ENCODE peak calls at places on chromosomes 11 and 22, in four cellular contexts. One of them, this sample, is unnamed.

GRCh38 chr22:38614331-38615122 is 41.7 kb downstream of the FAM227A start:
- DNase-seq in K562: no peak
- DNase-seq in GM12878: no peak
- DNase-seq in HepG2: peak; percentile 32
- DNase-seq in this sample: no peak

GRCh38 chr11:41446566-41446965 is 12.9 kb downstream of the LRRC4C start:
- DNase-seq in K562: no peak
- DNase-seq in HepG2: no peak
- DNase-seq in GM12878: no peak
- DNase-seq in this sample: no peak

GRCh38 chr22:50732681-50733080 is 5.3 kb upstream of the ACR start:
- DNase-seq in GM12878: no peak
- DNase-seq in HepG2: no peak
- DNase-seq in K562: no peak
- DNase-seq in this sample: no peak

GRCh38 chr22:45763236-45763624 is 91.6 kb downstream of the ATXN10 start:
- DNase-seq in K562: no peak
- DNase-seq in GM12878: no peak
- DNase-seq in HepG2: no peak
- DNase-seq in this sample: no peak

GRCh38 chr11:80727315-80727714 is 1286.5 kb upstream of the TENM4 start:
- DNase-seq in K562: no peak
- DNase-seq in HepG2: peak; percentile 2
- DNase-seq in GM12878: peak; percentile 5
- DNase-seq in this sample: peak; percentile 43

GRCh38 chr11:104705475-104706195 is 192.6 kb downstream of the CASP12 start:
- DNase-seq in HepG2: no peak
- DNase-seq in GM12878: peak; percentile 59
- DNase-seq in K562: no peak
- DNase-seq in this sample: no peak

GRCh38 chr11:107721207-107721606 is 9.4 kb upstream of the SLN start:
- DNase-seq in HepG2: no peak
- DNase-seq in K562: no peak
- DNase-seq in GM12878: no peak
- DNase-seq in this sample: no peak

GRCh38 chr11:4027746-4028145 is 66.9 kb upstream of the RRM1 start:
- DNase-seq in HepG2: no peak
- DNase-seq in K562: no peak
- DNase-seq in GM12878: no peak
- DNase-seq in this sample: no peak

GRCh38 chr11:108498816-108499408 is 728 bp upstream of the POGLUT3 start:
- DNase-seq in K562: no peak
- DNase-seq in HepG2: no peak
- DNase-seq in GM12878: no peak
- DNase-seq in this sample: peak; percentile 25

GRCh38 chr11:10591741-10592140 is 23.3 kb upstream of the LYVE1 start:
- DNase-seq in HepG2: no peak
- DNase-seq in GM12878: no peak
- DNase-seq in K562: no peak
- DNase-seq in this sample: no peak

GRCh38 chr11:76453248-76453647 is 8.4 kb downstream of the EMSY start:
- DNase-seq in HepG2: no peak
- DNase-seq in GM12878: no peak
- DNase-seq in K562: no peak
- DNase-seq in this sample: no peak

GRCh38 chr11:28628412-28628811 is 520.2 kb downstream of the METTL15 start:
- DNase-seq in GM12878: no peak
- DNase-seq in K562: no peak
- DNase-seq in HepG2: no peak
- DNase-seq in this sample: peak; percentile 12

GRCh38 chr11:68017858-68018729 is 8.0 kb downstream of the ALDH3B1 start:
- DNase-seq in GM12878: no peak
- DNase-seq in K562: no peak
- DNase-seq in HepG2: no peak
- DNase-seq in this sample: no peak

GRCh38 chr11:65646921-65647701 is 9.2 kb downstream of the SIPA1 start:
- DNase-seq in K562: no peak
- DNase-seq in HepG2: no peak
- DNase-seq in GM12878: no peak
- DNase-seq in this sample: peak; percentile 77

GRCh38 chr11:103601230-103601846 is 435.1 kb upstream of the DDI1 start:
- DNase-seq in HepG2: peak; percentile 35
- DNase-seq in GM12878: no peak
- DNase-seq in K562: peak; percentile 25
- DNase-seq in this sample: peak; percentile 48

GRCh38 chr22:19822301-19823117 is 32.2 kb downstream of the GNB1L start:
- DNase-seq in HepG2: no peak
- DNase-seq in K562: no peak
- DNase-seq in GM12878: no peak
- DNase-seq in this sample: no peak

GRCh38 chr11:92298238-92298565 is 73.6 kb downstream of the FAT3 start:
- DNase-seq in GM12878: no peak
- DNase-seq in HepG2: no peak
- DNase-seq in K562: no peak
- DNase-seq in this sample: no peak

GRCh38 chr11:131809203-131809948 is 439.0 kb downstream of the NTM start:
- DNase-seq in HepG2: no peak
- DNase-seq in K562: no peak
- DNase-seq in GM12878: no peak
- DNase-seq in this sample: no peak

GRCh38 chr11:11978792-11979486 is 29.5 kb downstream of the DKK3 start:
- DNase-seq in HepG2: no peak
- DNase-seq in K562: peak; percentile 13
- DNase-seq in GM12878: no peak
- DNase-seq in this sample: no peak

GRCh38 chr22:39089928-39090327 is 7.1 kb upstream of the APOBEC3H start:
- DNase-seq in HepG2: no peak
- DNase-seq in K562: no peak
- DNase-seq in GM12878: no peak
- DNase-seq in this sample: no peak

GRCh38 chr22:22410121-22410520 is 98.4 kb downstream of the ZNF280B start:
- DNase-seq in K562: no peak
- DNase-seq in GM12878: no peak
- DNase-seq in HepG2: no peak
- DNase-seq in this sample: no peak

GRCh38 chr11:134741453-134742227 is 329.6 kb upstream of the B3GAT1 start:
- DNase-seq in K562: no peak
- DNase-seq in GM12878: no peak
- DNase-seq in HepG2: peak; percentile 15
- DNase-seq in this sample: no peak

GRCh38 chr11:71334191-71334590 is 81.8 kb upstream of the SHANK2 start:
- DNase-seq in GM12878: no peak
- DNase-seq in HepG2: no peak
- DNase-seq in K562: no peak
- DNase-seq in this sample: no peak

GRCh38 chr11:117706322-117706814 is 90.6 kb downstream of the DSCAML1 start:
- DNase-seq in K562: no peak
- DNase-seq in GM12878: no peak
- DNase-seq in HepG2: no peak
- DNase-seq in this sample: no peak

GRCh38 chr11:17544181-17544622 is at the start of gene USH1C:
- DNase-seq in HepG2: no peak
- DNase-seq in K562: peak; percentile 63
- DNase-seq in GM12878: no peak
- DNase-seq in this sample: peak; percentile 79

GRCh38 chr11:2672553-2673249 is 27.1 kb downstream of the KCNQ1OT1 start:
- DNase-seq in K562: no peak
- DNase-seq in HepG2: no peak
- DNase-seq in GM12878: no peak
- DNase-seq in this sample: no peak

GRCh38 chr22:39643311-39644083 is 72.9 kb downstream of the CACNA1I start:
- DNase-seq in GM12878: no peak
- DNase-seq in HepG2: no peak
- DNase-seq in K562: no peak
- DNase-seq in this sample: no peak

GRCh38 chr22:23079814-23080521 is 9.6 kb downstream of the GNAZ start:
- DNase-seq in HepG2: peak; percentile 29
- DNase-seq in GM12878: no peak
- DNase-seq in K562: no peak
- DNase-seq in this sample: no peak

GRCh38 chr11:110479445-110480101 is 49.8 kb downstream of the FDX1 start:
- DNase-seq in GM12878: no peak
- DNase-seq in HepG2: no peak
- DNase-seq in K562: peak; percentile 35
- DNase-seq in this sample: no peak

GRCh38 chr11:62273789-62274275 is 3.9 kb downstream of the SCGB2A2 start:
- DNase-seq in GM12878: no peak
- DNase-seq in HepG2: peak; percentile 60
- DNase-seq in K562: no peak
- DNase-seq in this sample: no peak

GRCh38 chr22:41862160-41862529 is 29.2 kb downstream of the SREBF2 start:
- DNase-seq in K562: peak; percentile 20
- DNase-seq in HepG2: peak; percentile 39
- DNase-seq in GM12878: peak; percentile 83
- DNase-seq in this sample: no peak

GRCh38 chr11:64742087-64742939 is 1.6 kb downstream of the RASGRP2 start:
- DNase-seq in HepG2: no peak
- DNase-seq in K562: peak; percentile 72
- DNase-seq in GM12878: no peak
- DNase-seq in this sample: peak; percentile 54

GRCh38 chr11:528166-528814 is 7.1 kb downstream of the HRAS start:
- DNase-seq in HepG2: no peak
- DNase-seq in K562: no peak
- DNase-seq in GM12878: no peak
- DNase-seq in this sample: no peak

GRCh38 chr22:36577019-36577418 is 48.1 kb upstream of the EIF3D start:
- DNase-seq in GM12878: no peak
- DNase-seq in K562: no peak
- DNase-seq in HepG2: peak; percentile 3
- DNase-seq in this sample: no peak

GRCh38 chr22:17121235-17122195 is at the start of gene TMEM121B:
- DNase-seq in K562: peak; percentile 41
- DNase-seq in HepG2: no peak
- DNase-seq in GM12878: no peak
- DNase-seq in this sample: peak; percentile 94

GRCh38 chr11:96101146-96101545 is 177.2 kb upstream of the MTMR2 start:
- DNase-seq in K562: no peak
- DNase-seq in HepG2: no peak
- DNase-seq in GM12878: no peak
- DNase-seq in this sample: no peak

GRCh38 chr11:96105197-96105895 is 181.4 kb upstream of the MTMR2 start:
- DNase-seq in K562: no peak
- DNase-seq in GM12878: no peak
- DNase-seq in HepG2: peak; percentile 59
- DNase-seq in this sample: no peak

GRCh38 chr11:96103721-96104120 is 179.8 kb upstream of the MTMR2 start:
- DNase-seq in K562: no peak
- DNase-seq in HepG2: no peak
- DNase-seq in GM12878: no peak
- DNase-seq in this sample: no peak

GRCh38 chr11:96102664-96103068 is 178.8 kb upstream of the MTMR2 start:
- DNase-seq in HepG2: no peak
- DNase-seq in GM12878: no peak
- DNase-seq in K562: no peak
- DNase-seq in this sample: no peak

GRCh38 chr11:96103102-96103501 is 179.2 kb upstream of the MTMR2 start:
- DNase-seq in HepG2: no peak
- DNase-seq in K562: peak; percentile 77
- DNase-seq in GM12878: no peak
- DNase-seq in this sample: no peak
- TF ChIP-seq ATF2 in HepG2: no peak
- TF ChIP-seq ATF2 in K562: no peak
- TF ChIP-seq ATF2 in GM12878: no peak
- TF ChIP-seq ATF2 in this sample: no peak

DNA sequence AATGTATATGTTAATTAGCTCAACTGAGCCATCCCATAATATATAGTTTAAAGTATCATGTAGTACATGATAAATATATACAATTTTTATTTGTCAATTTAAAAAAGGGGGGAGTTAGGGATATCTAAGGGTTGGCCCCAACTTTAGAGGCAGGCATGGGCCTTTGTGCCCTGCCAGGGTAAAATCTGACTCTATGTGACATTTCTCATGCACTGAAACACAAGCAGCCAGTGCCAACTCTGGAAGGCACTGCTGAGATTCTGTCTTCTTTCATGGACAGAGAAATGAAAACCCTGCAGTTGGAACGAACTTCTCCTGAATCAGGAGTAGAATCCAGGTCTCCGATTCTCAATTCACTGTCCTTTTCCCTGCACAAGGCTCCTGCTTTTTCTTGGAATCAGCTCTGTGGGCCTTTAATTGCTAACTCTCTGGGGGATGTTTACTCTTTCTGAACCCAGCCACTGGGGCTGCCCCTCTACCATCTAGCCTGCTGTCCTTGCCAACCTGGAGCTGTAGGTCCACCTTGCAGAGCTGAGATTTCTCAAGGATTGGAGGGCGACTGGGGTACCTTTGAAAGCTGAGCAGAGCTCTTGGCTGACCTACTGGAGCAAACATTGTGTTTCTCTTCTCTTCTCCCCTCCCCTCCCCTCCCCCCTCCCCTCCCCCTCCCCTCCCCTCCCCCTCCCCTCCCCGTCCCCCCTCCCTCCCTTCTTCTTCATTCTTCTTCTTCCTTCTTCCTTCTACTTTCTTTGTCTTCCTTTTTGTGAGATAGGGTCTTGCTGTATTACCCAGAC is 26.7 kb downstream of the SLC5A1 start:
- DNase-seq in K562: no peak
- DNase-seq in HepG2: no peak
- DNase-seq in GM12878: no peak
- DNase-seq in this sample: no peak
- TF ChIP-seq CBFB in K562: no peak
- TF ChIP-seq CBFB in HepG2: no peak
- TF ChIP-seq CBFB in GM12878: no peak
- TF ChIP-seq CBFB in this sample: no peak

GRCh38 chr22:29907753-29908515 is 25.0 kb downstream of the MTMR3 start:
- DNase-seq in GM12878: no peak
- DNase-seq in HepG2: peak; percentile 75
- DNase-seq in K562: peak; percentile 93
- DNase-seq in this sample: no peak
- TF ChIP-seq ATF2 in GM12878: no peak
- TF ChIP-seq ATF2 in HepG2: no peak
- TF ChIP-seq ATF2 in K562: no peak
- TF ChIP-seq ATF2 in this sample: no peak

GRCh38 chr11:15336016-15336415 is 221.3 kb downstream of the INSC start:
- DNase-seq in K562: no peak
- DNase-seq in HepG2: no peak
- DNase-seq in GM12878: no peak
- DNase-seq in this sample: peak; percentile 12
- TF ChIP-seq CBFB in K562: no peak
- TF ChIP-seq CBFB in HepG2: no peak
- TF ChIP-seq CBFB in GM12878: no peak
- TF ChIP-seq CBFB in this sample: no peak